ENCODE peak calls at places on chromosomes 3 and 15, in ten cellular contexts. P is astrocyte, Y is H1, T is keratinocyte, F is heart left ventricle, M is HCT116, H is ovary, E is upper lobe of left lung, C is BE2C, G is stomach. X is an unnamed sample.

GRCh38 chr15:92924216-92924615 is 24.1 kb downstream of the CHD2 start:
- DNase-seq in P (no peak), Y (no peak), T (no peak), F (no peak), M (no peak), H (no peak), E (no peak), C (no peak), G (no peak), X (no peak)

GRCh38 chr3:147655236-147655635 is 246.1 kb downstream of the ZIC1 start:
- DNase-seq in P (peak; percentile 86), Y (no peak), T (no peak), F (no peak), M (no peak), H (no peak), E (no peak), C (no peak), G (no peak), X (no peak)

GRCh38 chr3:190514163-190515153 is 573 bp downstream of the IL1RAP start:
- DNase-seq in P (peak; percentile 49), Y (no peak), T (no peak), F (peak; percentile 69), M (no peak), H (peak; percentile 38), E (peak; percentile 76), C (peak; percentile 7), G (peak; percentile 57), X (no peak)

GRCh38 chr15:60683156-60683555 is 204.2 kb upstream of the ICE2 start:
- DNase-seq in P (peak; percentile 25), Y (no peak), T (no peak), F (no peak), M (no peak), H (no peak), E (no peak), C (no peak), G (no peak), X (no peak)

GRCh38 chr15:37101634-37102314 is 1.4 kb upstream of the MEIS2 start:
- DNase-seq in P (peak; percentile 74), Y (no peak), T (no peak), F (peak; percentile 87), M (peak; percentile 21), H (peak; percentile 86), E (peak; percentile 92), C (peak; percentile 94), G (peak; percentile 74), X (no peak)

GRCh38 chr3:123883111-123883510 is 1.0 kb downstream of the MYLK start:
- DNase-seq in P (no peak), Y (no peak), T (no peak), F (no peak), M (no peak), H (no peak), E (no peak), C (no peak), G (no peak), X (no peak)

GRCh38 chr3:32577174-32577573 is 6.5 kb upstream of the DYNC1LI1 start:
- DNase-seq in P (no peak), Y (no peak), T (no peak), F (no peak), M (no peak), H (no peak), E (no peak), C (no peak), G (no peak), X (no peak)

GRCh38 chr15:60479711-60480110 is 769 bp upstream of the ICE2 start:
- DNase-seq in P (no peak), Y (no peak), T (no peak), F (no peak), M (no peak), H (no peak), E (no peak), C (no peak), G (no peak), X (no peak)

GRCh38 chr3:197327701-197328100 is 29.3 kb upstream of the DLG1 start:
- DNase-seq in P (no peak), Y (no peak), T (no peak), F (no peak), M (no peak), H (no peak), E (no peak), C (no peak), G (no peak), X (no peak)

DNA sequence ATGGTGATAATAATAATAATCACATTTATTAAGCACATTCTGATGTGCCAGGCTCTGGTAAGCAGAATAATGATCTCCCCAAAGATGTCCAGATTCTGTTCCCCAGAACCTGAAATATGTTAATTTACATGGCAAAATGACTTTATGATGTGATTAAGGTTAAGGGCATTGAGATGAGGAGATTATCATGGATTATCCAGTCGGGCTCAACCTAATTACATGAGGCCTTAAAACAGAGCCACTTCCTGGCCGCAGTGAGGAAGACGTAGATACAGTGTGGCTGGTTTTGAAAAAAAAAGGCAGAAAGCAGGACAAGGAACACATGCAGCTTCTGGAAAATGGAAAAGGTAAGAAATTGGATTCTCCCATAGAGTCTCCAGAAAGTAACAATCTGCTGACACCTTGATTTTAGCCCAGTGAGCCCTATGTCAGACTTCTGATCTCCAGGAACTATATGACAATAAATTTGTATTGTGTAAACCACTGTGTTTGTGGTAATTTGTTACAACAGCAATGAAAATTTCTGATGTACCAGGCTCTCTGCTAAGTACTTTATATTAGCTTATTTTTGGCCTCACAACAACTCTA is 126.7 kb downstream of the ALCAM start:
- DNase-seq in P (no peak), Y (no peak), T (no peak), F (no peak), M (no peak), H (no peak), E (no peak), C (peak; percentile 46), G (no peak), X (no peak)
- H3K4me3 ChIP-seq in P (no peak overlapping the region), Y (no peak overlapping the region), T (no peak overlapping the region), F (no peak overlapping the region), M (no peak overlapping the region), H (no peak overlapping the region), E (no peak overlapping the region), C (no peak overlapping the region), G (no peak overlapping the region), X (no peak overlapping the region)

DNA sequence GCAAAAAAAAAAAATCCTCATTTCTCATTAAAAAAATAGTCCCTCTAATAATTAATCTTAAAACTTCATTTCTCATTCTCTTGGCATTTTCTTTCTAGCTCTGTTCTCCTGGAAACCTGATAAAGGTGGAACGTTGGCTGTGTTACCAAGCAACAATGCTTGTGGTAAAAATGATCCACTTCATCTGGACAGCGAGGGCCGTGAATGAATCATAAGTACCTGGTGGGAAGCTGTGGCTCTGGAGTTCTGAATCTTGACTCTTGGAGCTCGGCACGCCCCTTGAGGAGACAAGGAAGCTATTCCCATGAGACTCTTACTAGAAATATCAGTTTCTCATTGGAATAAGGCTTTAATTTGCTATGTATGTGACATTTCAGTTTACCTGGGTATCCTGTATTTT is 32.5 kb downstream of the BCL2L10 start:
- DNase-seq in P (peak; percentile 76), Y (no peak), T (no peak), F (no peak), M (no peak), H (no peak), E (no peak), C (no peak), G (no peak), X (peak; percentile 48)
- TF ChIP-seq CTCF in P (no peak), Y (no peak), T (no peak), F (no peak), M (no peak), H (no peak), E (no peak), C (no peak), G (no peak), X (no peak)

GRCh38 chr3:193824365-193824764 is 231.4 kb downstream of the OPA1 start:
- DNase-seq in P (no peak), Y (no peak), T (no peak), F (no peak), M (no peak), H (no peak), E (no peak), C (no peak), G (no peak), X (no peak)

GRCh38 chr3:193827039-193827669 is 234.1 kb downstream of the OPA1 start:
- DNase-seq in P (no peak), Y (no peak), T (no peak), F (no peak), M (no peak), H (no peak), E (no peak), C (no peak), G (no peak), X (no peak)

GRCh38 chr3:193826126-193826795 is 233.3 kb downstream of the OPA1 start:
- DNase-seq in P (peak; percentile 91), Y (no peak), T (no peak), F (no peak), M (no peak), H (peak; percentile 54), E (no peak), C (no peak), G (peak; percentile 54), X (peak; percentile 69)

GRCh38 chr3:193827831-193828230 is 234.8 kb downstream of the OPA1 start:
- DNase-seq in P (peak; percentile 8), Y (no peak), T (no peak), F (no peak), M (no peak), H (no peak), E (no peak), C (no peak), G (no peak), X (no peak)

DNA sequence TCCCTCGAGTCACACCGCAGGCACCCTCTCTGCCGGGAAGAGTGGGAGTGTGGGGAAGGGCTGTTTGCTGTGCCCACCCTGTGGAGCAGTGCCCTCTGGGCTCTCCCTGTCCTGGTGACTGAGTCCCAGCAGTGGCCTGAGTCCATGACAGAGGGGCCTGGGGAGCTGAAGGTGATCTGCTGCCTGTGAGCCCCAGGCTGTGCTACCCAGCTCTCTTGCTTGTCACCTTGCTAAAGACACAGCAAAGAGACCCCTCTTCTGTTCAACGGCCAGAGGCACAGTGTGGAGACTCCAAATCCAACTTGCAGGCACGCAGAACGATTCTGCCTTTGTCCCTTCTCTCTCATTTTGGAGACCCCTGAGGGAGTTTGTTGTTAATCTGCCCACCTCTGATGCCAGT is 232.6 kb downstream of the OPA1 start:
- DNase-seq in P (no peak), Y (no peak), T (no peak), F (no peak), M (no peak), H (no peak), E (no peak), C (no peak), G (no peak), X (no peak)
- H3K36me3 ChIP-seq in P (no peaks in the 10 kb centered on the region), Y (no peaks in the 10 kb centered on the region), T (no peaks in the 10 kb centered on the region), F (no peaks in the 10 kb centered on the region), M (no peaks in the 10 kb centered on the region), H (no peaks in the 10 kb centered on the region), E (no peaks in the 10 kb centered on the region), C (no peaks in the 10 kb centered on the region), G (no peaks in the 10 kb centered on the region), X (no peaks in the 10 kb centered on the region)

GRCh38 chr3:162161595-162161994 is 665.0 kb downstream of the OTOL1 start:
- DNase-seq in P (no peak), Y (no peak), T (no peak), F (no peak), M (no peak), H (no peak), E (no peak), C (no peak), G (no peak), X (no peak)
- H3K4me3 ChIP-seq in P (no peak overlapping the region), Y (no peak overlapping the region), T (no peak overlapping the region), F (no peak overlapping the region), M (no peak overlapping the region), H (no peak overlapping the region), E (no peak overlapping the region), C (no peak overlapping the region), G (no peak overlapping the region), X (no peak overlapping the region)

X was measured in kidney epithelial cell.